ENCODE peak calls at places on chromosomes 4 and X, in ten cellular contexts. One of them, this sample, is unnamed.

GRCh38 chr4:159178147-159178541 is 75.3 kb downstream of the RAPGEF2 start:
- DNase-seq in adrenal gland: no peak
- DNase-seq in left ventricle myocardium inferior: no peak
- DNase-seq in heart right ventricle: no peak
- DNase-seq in psoas muscle: no peak
- DNase-seq in tibial artery: no peak
- DNase-seq in tibial nerve: no peak
- DNase-seq in CD8-positive, alpha-beta T cell: no peak
- DNase-seq in GM12865: no peak
- DNase-seq in epithelial cell of proximal tubule: no peak
- DNase-seq in this sample: peak

GRCh38 chr4:137952116-137952515 is 290.0 kb downstream of the SLC7A11 start:
- DNase-seq in adrenal gland: no peak
- DNase-seq in left ventricle myocardium inferior: no peak
- DNase-seq in heart right ventricle: no peak
- DNase-seq in psoas muscle: no peak
- DNase-seq in tibial artery: no peak
- DNase-seq in tibial nerve: no peak
- DNase-seq in CD8-positive, alpha-beta T cell: no peak
- DNase-seq in GM12865: no peak
- DNase-seq in epithelial cell of proximal tubule: no peak
- DNase-seq in this sample: no peak

GRCh38 chr4:177640864-177641263 is 198.6 kb upstream of the AGA start:
- DNase-seq in adrenal gland: no peak
- DNase-seq in left ventricle myocardium inferior: no peak
- DNase-seq in heart right ventricle: no peak
- DNase-seq in psoas muscle: no peak
- DNase-seq in tibial artery: no peak
- DNase-seq in tibial nerve: no peak
- DNase-seq in CD8-positive, alpha-beta T cell: no peak
- DNase-seq in GM12865: no peak
- DNase-seq in epithelial cell of proximal tubule: no peak
- DNase-seq in this sample: no peak

GRCh38 chr4:178599521-178599920 is 1157.3 kb upstream of the AGA start:
- DNase-seq in adrenal gland: no peak
- DNase-seq in left ventricle myocardium inferior: no peak
- DNase-seq in heart right ventricle: no peak
- DNase-seq in psoas muscle: no peak
- DNase-seq in tibial artery: no peak
- DNase-seq in tibial nerve: no peak
- DNase-seq in CD8-positive, alpha-beta T cell: no peak
- DNase-seq in GM12865: no peak
- DNase-seq in epithelial cell of proximal tubule: no peak
- DNase-seq in this sample: no peak

GRCh38 chr4:119132306-119132705 is 3.3 kb upstream of the MYOZ2 start:
- DNase-seq in adrenal gland: no peak
- DNase-seq in left ventricle myocardium inferior: no peak
- DNase-seq in heart right ventricle: no peak
- DNase-seq in psoas muscle: no peak
- DNase-seq in tibial artery: no peak
- DNase-seq in tibial nerve: no peak
- DNase-seq in CD8-positive, alpha-beta T cell: no peak
- DNase-seq in GM12865: no peak
- DNase-seq in epithelial cell of proximal tubule: no peak
- DNase-seq in this sample: no peak

GRCh38 chr4:139286186-139286698 is 6.2 kb upstream of the MGARP start:
- DNase-seq in adrenal gland: no peak
- DNase-seq in left ventricle myocardium inferior: no peak
- DNase-seq in heart right ventricle: no peak
- DNase-seq in psoas muscle: no peak
- DNase-seq in tibial artery: no peak
- DNase-seq in tibial nerve: no peak
- DNase-seq in CD8-positive, alpha-beta T cell: no peak
- DNase-seq in GM12865: no peak
- DNase-seq in epithelial cell of proximal tubule: no peak
- DNase-seq in this sample: no peak

GRCh38 chr4:189313861-189314513 is 626.7 kb upstream of the FRG1 start:
- DNase-seq in adrenal gland: no peak
- DNase-seq in left ventricle myocardium inferior: no peak
- DNase-seq in heart right ventricle: no peak
- DNase-seq in psoas muscle: no peak
- DNase-seq in tibial artery: no peak
- DNase-seq in tibial nerve: no peak
- DNase-seq in CD8-positive, alpha-beta T cell: no peak
- DNase-seq in GM12865: no peak
- DNase-seq in epithelial cell of proximal tubule: no peak
- DNase-seq in this sample: no peak

GRCh38 chrX:54944816-54945215 is 24.2 kb downstream of the TRO start:
- DNase-seq in adrenal gland: no peak
- DNase-seq in left ventricle myocardium inferior: no peak
- DNase-seq in heart right ventricle: no peak
- DNase-seq in psoas muscle: no peak
- DNase-seq in tibial artery: no peak
- DNase-seq in tibial nerve: no peak
- DNase-seq in CD8-positive, alpha-beta T cell: no peak
- DNase-seq in GM12865: no peak
- DNase-seq in epithelial cell of proximal tubule: no peak
- DNase-seq in this sample: no peak

GRCh38 chrX:49308604-49309269 is 5.3 kb downstream of the GAGE10 start:
- DNase-seq in adrenal gland: no peak
- DNase-seq in left ventricle myocardium inferior: peak
- DNase-seq in heart right ventricle: peak
- DNase-seq in psoas muscle: no peak
- DNase-seq in tibial artery: no peak
- DNase-seq in tibial nerve: no peak
- DNase-seq in CD8-positive, alpha-beta T cell: no peak
- DNase-seq in GM12865: no peak
- DNase-seq in epithelial cell of proximal tubule: no peak
- DNase-seq in this sample: no peak

GRCh38 chr4:186666750-186667149 is 56.9 kb downstream of the FAT1 start:
- DNase-seq in adrenal gland: no peak
- DNase-seq in left ventricle myocardium inferior: no peak
- DNase-seq in heart right ventricle: no peak
- DNase-seq in psoas muscle: no peak
- DNase-seq in tibial artery: no peak
- DNase-seq in tibial nerve: no peak
- DNase-seq in CD8-positive, alpha-beta T cell: no peak
- DNase-seq in GM12865: no peak
- DNase-seq in epithelial cell of proximal tubule: no peak
- DNase-seq in this sample: no peak

GRCh38 chrX:85375333-85375738 is 4.1 kb downstream of the POF1B start:
- DNase-seq in adrenal gland: no peak
- DNase-seq in left ventricle myocardium inferior: no peak
- DNase-seq in heart right ventricle: peak
- DNase-seq in psoas muscle: no peak
- DNase-seq in tibial artery: no peak
- DNase-seq in tibial nerve: no peak
- DNase-seq in CD8-positive, alpha-beta T cell: no peak
- DNase-seq in GM12865: no peak
- DNase-seq in epithelial cell of proximal tubule: no peak
- DNase-seq in this sample: no peak

GRCh38 chr4:86482851-86483490 is 111.1 kb upstream of the PTPN13 start:
- DNase-seq in adrenal gland: no peak
- DNase-seq in left ventricle myocardium inferior: no peak
- DNase-seq in heart right ventricle: no peak
- DNase-seq in psoas muscle: no peak
- DNase-seq in tibial artery: no peak
- DNase-seq in tibial nerve: no peak
- DNase-seq in CD8-positive, alpha-beta T cell: no peak
- DNase-seq in GM12865: no peak
- DNase-seq in epithelial cell of proximal tubule: no peak
- DNase-seq in this sample: no peak

GRCh38 chr4:40672528-40673522 is 43.2 kb upstream of the RBM47 start:
- DNase-seq in adrenal gland: no peak
- DNase-seq in left ventricle myocardium inferior: peak
- DNase-seq in heart right ventricle: peak
- DNase-seq in psoas muscle: no peak
- DNase-seq in tibial artery: peak
- DNase-seq in tibial nerve: no peak
- DNase-seq in CD8-positive, alpha-beta T cell: no peak
- DNase-seq in GM12865: peak
- DNase-seq in epithelial cell of proximal tubule: peak
- DNase-seq in this sample: peak

GRCh38 chr4:172547724-172548123 is 620.9 kb upstream of the GALNT7 start:
- DNase-seq in adrenal gland: no peak
- DNase-seq in left ventricle myocardium inferior: no peak
- DNase-seq in heart right ventricle: no peak
- DNase-seq in psoas muscle: no peak
- DNase-seq in tibial artery: no peak
- DNase-seq in tibial nerve: no peak
- DNase-seq in CD8-positive, alpha-beta T cell: no peak
- DNase-seq in GM12865: no peak
- DNase-seq in epithelial cell of proximal tubule: no peak
- DNase-seq in this sample: no peak

DNA sequence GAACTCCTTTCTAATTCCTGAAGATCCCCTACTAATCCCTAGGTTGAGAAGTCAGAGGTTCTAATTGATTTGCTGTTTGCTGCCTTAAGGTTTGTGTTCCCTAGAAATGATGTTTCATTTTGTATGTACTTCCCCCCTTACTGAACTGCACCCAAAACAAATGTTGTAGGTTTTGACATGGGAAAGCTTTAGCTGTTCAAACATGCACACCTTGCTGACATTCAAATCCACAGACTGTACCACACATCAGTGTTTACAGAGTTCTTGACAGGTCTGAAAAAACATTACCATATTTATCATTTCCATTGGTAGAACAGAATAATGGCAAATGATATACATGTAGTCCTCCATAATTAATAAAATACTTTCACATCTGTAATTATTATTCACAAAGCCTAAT is 18.2 kb downstream of the EGF start:
- DNase-seq in adrenal gland: no peak
- DNase-seq in left ventricle myocardium inferior: no peak
- DNase-seq in heart right ventricle: no peak
- DNase-seq in psoas muscle: no peak
- DNase-seq in tibial artery: no peak
- DNase-seq in tibial nerve: no peak
- DNase-seq in CD8-positive, alpha-beta T cell: no peak
- DNase-seq in GM12865: no peak
- DNase-seq in epithelial cell of proximal tubule: no peak
- DNase-seq in this sample: no peak
- TF ChIP-seq CTCF in adrenal gland: no peak
- TF ChIP-seq CTCF in left ventricle myocardium inferior: no peak
- TF ChIP-seq CTCF in heart right ventricle: no peak
- TF ChIP-seq CTCF in psoas muscle: no peak
- TF ChIP-seq CTCF in tibial artery: no peak
- TF ChIP-seq CTCF in tibial nerve: no peak
- TF ChIP-seq CTCF in CD8-positive, alpha-beta T cell: no peak
- TF ChIP-seq CTCF in GM12865: no peak
- TF ChIP-seq CTCF in epithelial cell of proximal tubule: no peak
- TF ChIP-seq CTCF in this sample: no peak

DNA sequence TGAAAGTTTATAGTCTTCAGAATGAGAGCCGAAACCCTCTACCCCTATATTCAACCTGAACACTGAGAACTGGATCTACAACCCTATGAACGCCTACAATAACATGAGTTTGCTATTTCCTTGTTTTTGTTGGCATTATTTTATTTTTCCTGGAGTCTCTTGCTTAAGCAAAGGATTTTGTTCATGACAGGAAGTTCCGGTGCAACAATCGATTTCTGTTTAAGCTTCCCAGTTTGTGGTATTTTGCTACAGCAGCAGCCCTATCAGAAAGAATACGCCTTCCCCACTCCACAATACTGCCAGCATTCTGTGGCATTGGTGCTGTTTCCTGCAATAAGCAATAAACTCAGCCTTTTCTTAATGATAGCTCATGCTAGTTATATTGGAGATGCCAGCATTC is 60.9 kb downstream of the NPY5R start:
- DNase-seq in adrenal gland: no peak
- DNase-seq in left ventricle myocardium inferior: no peak
- DNase-seq in heart right ventricle: no peak
- DNase-seq in psoas muscle: no peak
- DNase-seq in tibial artery: no peak
- DNase-seq in tibial nerve: no peak
- DNase-seq in CD8-positive, alpha-beta T cell: no peak
- DNase-seq in GM12865: no peak
- DNase-seq in epithelial cell of proximal tubule: no peak
- DNase-seq in this sample: no peak
- H3K4me3 ChIP-seq in adrenal gland: peak
- H3K4me3 ChIP-seq in left ventricle myocardium inferior: peak
- H3K4me3 ChIP-seq in heart right ventricle: no peak
- H3K4me3 ChIP-seq in psoas muscle: no peak
- H3K4me3 ChIP-seq in tibial artery: peak
- H3K4me3 ChIP-seq in tibial nerve: no peak
- H3K4me3 ChIP-seq in CD8-positive, alpha-beta T cell: no peak
- H3K4me3 ChIP-seq in GM12865: no peak
- H3K4me3 ChIP-seq in epithelial cell of proximal tubule: peak
- H3K4me3 ChIP-seq in this sample: no peak

DNA sequence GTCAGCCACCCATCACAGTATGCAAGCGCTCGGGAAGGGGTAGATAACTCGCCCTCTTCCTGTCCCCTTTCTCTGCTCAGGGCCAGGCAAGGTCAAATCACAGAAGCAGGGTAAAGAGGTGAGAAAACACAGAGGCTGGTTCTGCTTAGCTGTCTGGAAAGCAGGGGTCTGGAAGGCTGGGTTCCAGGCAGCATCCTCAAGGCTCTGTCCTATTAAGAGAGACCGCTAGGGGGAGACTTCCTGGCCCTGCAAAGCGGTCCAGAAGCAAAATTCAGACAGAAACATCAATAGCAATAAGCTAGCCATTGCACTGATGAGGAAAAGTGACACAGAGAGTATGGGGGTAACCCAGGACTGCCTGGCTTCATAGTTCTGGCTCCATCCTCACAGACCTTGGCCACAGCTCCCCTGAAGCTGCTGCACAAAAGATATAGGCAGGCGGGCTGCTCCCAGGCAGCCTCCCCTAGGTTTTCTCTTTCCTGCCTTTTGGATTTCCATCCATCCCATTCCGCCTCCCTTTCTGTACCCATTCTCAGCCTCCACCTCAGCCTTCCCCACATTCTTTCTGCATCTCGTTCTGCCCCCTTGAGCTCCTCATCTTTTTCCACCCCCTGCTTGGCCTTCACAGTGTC is 308.5 kb downstream of the EVC2 start:
- DNase-seq in adrenal gland: no peak
- DNase-seq in left ventricle myocardium inferior: no peak
- DNase-seq in heart right ventricle: no peak
- DNase-seq in psoas muscle: no peak
- DNase-seq in tibial artery: no peak
- DNase-seq in tibial nerve: no peak
- DNase-seq in CD8-positive, alpha-beta T cell: no peak
- DNase-seq in GM12865: peak
- DNase-seq in epithelial cell of proximal tubule: no peak
- DNase-seq in this sample: no peak
- TF ChIP-seq CTCF in adrenal gland: peak
- TF ChIP-seq CTCF in left ventricle myocardium inferior: peak
- TF ChIP-seq CTCF in heart right ventricle: peak
- TF ChIP-seq CTCF in psoas muscle: peak
- TF ChIP-seq CTCF in tibial artery: no peak
- TF ChIP-seq CTCF in tibial nerve: peak
- TF ChIP-seq CTCF in CD8-positive, alpha-beta T cell: no peak
- TF ChIP-seq CTCF in GM12865: peak
- TF ChIP-seq CTCF in epithelial cell of proximal tubule: peak
- TF ChIP-seq CTCF in this sample: peak

DNA sequence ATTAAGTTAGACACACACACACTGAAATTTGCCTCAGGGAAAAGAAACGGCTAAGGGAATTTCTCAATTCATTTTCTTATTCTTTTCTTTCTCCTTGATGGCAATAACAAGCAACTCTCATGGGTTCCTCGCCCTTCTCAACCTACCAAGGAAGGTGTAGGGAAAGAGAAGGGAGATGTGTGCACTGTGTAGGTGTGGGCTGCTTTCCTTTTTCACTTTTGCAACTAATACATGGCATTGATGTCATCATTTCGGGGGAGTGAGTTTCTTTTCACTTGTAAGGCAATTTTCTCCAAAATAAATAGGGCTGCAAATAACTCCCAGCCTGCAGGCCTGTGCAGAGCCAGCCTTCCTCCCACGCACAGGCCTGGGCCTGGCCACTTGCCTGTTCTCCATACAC is 41.5 kb downstream of the SOD3 start:
- DNase-seq in adrenal gland: no peak
- DNase-seq in left ventricle myocardium inferior: no peak
- DNase-seq in heart right ventricle: no peak
- DNase-seq in psoas muscle: no peak
- DNase-seq in tibial artery: no peak
- DNase-seq in tibial nerve: no peak
- DNase-seq in CD8-positive, alpha-beta T cell: no peak
- DNase-seq in GM12865: no peak
- DNase-seq in epithelial cell of proximal tubule: no peak
- DNase-seq in this sample: no peak
- H3K4me3 ChIP-seq in adrenal gland: no peak
- H3K4me3 ChIP-seq in left ventricle myocardium inferior: no peak
- H3K4me3 ChIP-seq in heart right ventricle: no peak
- H3K4me3 ChIP-seq in psoas muscle: no peak
- H3K4me3 ChIP-seq in tibial artery: no peak
- H3K4me3 ChIP-seq in tibial nerve: no peak
- H3K4me3 ChIP-seq in CD8-positive, alpha-beta T cell: no peak
- H3K4me3 ChIP-seq in GM12865: no peak
- H3K4me3 ChIP-seq in epithelial cell of proximal tubule: no peak
- H3K4me3 ChIP-seq in this sample: no peak

This sample was measured in AG04449.